ENCODE peak calls at places on chromosome 1, in four cellular contexts. B is GM12878, Z is K562, P is HepG2. N is an unnamed sample.

GRCh38 chr1:187696092-187696491 is 867.3 kb downstream of the PLA2G4A start:
- DNase-seq in B (no peak), Z (no peak), P (no peak), N (no peak)

GRCh38 chr1:110084226-110085078 is 14.0 kb upstream of the ALX3 start:
- DNase-seq in B (peak; percentile 27), Z (no peak), P (no peak), N (no peak)

GRCh38 chr1:42957880-42958487 is 684 bp downstream of the SLC2A1 start:
- DNase-seq in B (no peak), Z (peak; percentile 95), P (no peak), N (peak; percentile 72)

GRCh38 chr1:168110896-168111545 is 25.7 kb downstream of the GPR161 start:
- DNase-seq in B (no peak), Z (no peak), P (no peak), N (peak; percentile 40)

GRCh38 chr1:92108631-92109030 is 28.5 kb downstream of the BTBD8 start:
- DNase-seq in B (no peak), Z (no peak), P (no peak), N (no peak)

GRCh38 chr1:58584082-58584895 is 7.2 kb upstream of the TACSTD2 start:
- DNase-seq in B (no peak), Z (peak; percentile 39), P (peak; percentile 64), N (no peak)

GRCh38 chr1:32886012-32886827 is at the start of gene HPCA:
- DNase-seq in B (no peak), Z (peak; percentile 96), P (peak; percentile 39), N (peak; percentile 96)

GRCh38 chr1:203631946-203632345 is 5.3 kb downstream of the ATP2B4 start:
- DNase-seq in B (no peak), Z (no peak), P (no peak), N (no peak)

GRCh38 chr1:34828611-34829010 is 30.9 kb downstream of the SMIM12 start:
- DNase-seq in B (no peak), Z (peak; percentile 7), P (no peak), N (no peak)

GRCh38 chr1:213970193-213970592 is 17.6 kb upstream of the PROX1 start:
- DNase-seq in B (no peak), Z (no peak), P (no peak), N (no peak)

GRCh38 chr1:56977910-56978309 is 12.1 kb upstream of the C8B start:
- DNase-seq in B (no peak), Z (no peak), P (no peak), N (no peak)
- TF ChIP-seq FOXK2 in B (no peak), Z (no peak), P (no peak), N (no peak)

DNA sequence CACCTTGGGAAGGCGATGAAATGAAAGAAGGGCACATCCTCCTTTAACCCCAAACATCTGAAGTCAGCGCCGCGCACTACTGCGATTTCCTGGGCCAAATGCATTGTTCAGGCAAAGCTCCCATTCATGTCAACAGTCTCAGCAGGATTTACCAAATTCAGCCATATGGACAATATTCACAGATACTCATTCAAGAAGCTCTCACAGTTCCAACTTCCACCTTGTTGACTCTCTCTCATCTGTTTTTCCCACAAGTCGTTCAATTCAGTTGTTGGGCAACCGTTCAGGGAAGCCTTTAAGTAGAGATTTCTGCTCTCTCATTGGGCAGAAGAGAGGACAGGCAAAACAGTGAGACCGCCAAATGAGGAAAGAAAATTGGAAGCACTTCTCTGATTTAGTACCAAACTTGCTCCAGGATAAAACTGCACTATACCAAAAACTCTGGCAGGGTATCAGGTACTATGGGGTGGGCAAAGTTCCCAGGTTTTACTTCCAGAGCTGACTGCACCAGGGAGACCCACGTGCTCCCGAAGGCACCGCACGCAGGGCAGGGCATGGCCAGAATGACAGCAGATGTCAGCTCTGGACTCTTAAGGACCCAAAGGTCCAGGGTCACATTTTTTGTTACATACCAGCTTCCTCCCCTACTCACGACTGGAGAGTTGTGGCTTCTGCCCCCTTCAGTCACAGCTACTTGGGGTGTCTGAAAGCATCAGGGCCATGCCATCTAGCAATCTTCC is 668.8 kb downstream of the KIF26B start:
- DNase-seq in B (no peak), Z (no peak), P (no peak), N (no peak)
- TF ChIP-seq FOXK2 in B (no peak), Z (no peak), P (no peak), N (no peak)

DNA sequence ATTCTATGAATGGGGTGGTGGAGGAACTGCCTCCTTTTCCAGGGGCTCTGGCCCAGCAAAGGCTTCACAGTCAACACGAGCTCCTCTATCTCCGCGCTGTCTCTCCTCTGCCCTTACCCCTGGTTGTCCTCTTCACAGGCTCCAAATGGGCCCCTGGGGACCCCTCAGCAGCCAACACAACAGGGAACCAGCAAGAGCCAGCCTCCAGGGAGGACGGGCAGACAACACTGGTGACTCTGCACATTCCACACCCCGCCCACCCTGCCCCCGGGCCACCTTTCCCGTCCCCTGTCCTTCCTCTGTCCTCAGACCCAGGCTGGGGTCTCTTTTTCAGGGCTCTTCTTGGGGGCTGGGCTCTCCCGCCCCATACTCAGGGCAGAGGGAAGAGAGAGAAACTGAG is 17.5 kb upstream of the ETV3 start:
- DNase-seq in B (no peak), Z (peak; percentile 58), P (peak; percentile 31), N (no peak)
- TF ChIP-seq FOXK2 in B (no peak), Z (no peak), P (no peak), N (no peak)

GRCh38 chr1:147539122-147539575 is 2.2 kb upstream of the BCL9 start:
- DNase-seq in B (no peak), Z (peak; percentile 17), P (peak; percentile 77), N (no peak)

DNA sequence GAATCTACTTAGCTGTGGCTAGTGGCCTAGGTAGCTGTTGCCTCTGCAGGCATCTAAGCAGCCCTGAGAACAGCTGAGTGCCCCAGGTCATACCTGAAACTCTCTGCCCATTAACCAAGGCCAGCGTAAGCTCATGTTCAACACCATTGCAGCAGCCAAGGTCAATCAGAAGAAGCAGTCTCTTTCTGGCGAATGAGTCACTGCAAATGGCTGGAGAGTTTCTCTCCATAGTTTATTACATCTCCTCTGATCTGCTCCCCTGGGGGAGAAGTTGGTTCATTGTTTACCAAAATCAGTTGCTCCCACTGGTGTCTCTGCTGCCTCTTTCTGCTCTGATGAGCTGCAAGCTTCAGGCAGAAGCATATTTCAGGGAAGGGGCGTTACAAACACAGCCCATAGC is 6.9 kb upstream of the BCL9 start:
- DNase-seq in B (no peak), Z (no peak), P (peak; percentile 26), N (no peak)
- TF ChIP-seq FOXK2 in B (no peak), Z (no peak), P (no peak), N (no peak)

GRCh38 chr1:25516686-25517085 is 26.7 kb upstream of the LDLRAP1 start:
- DNase-seq in B (no peak), Z (no peak), P (no peak), N (no peak)

GRCh38 chr1:25517476-25518394 is 25.7 kb upstream of the LDLRAP1 start:
- DNase-seq in B (no peak), Z (peak; percentile 76), P (no peak), N (no peak)

GRCh38 chr1:25522240-25522639 is 21.2 kb upstream of the LDLRAP1 start:
- DNase-seq in B (peak; percentile 13), Z (no peak), P (no peak), N (no peak)

GRCh38 chr1:25520446-25521061 is 22.9 kb upstream of the LDLRAP1 start:
- DNase-seq in B (peak; percentile 17), Z (peak; percentile 67), P (peak; percentile 33), N (peak; percentile 58)

GRCh38 chr1:25519624-25520023 is 23.8 kb upstream of the LDLRAP1 start:
- DNase-seq in B (no peak), Z (no peak), P (no peak), N (no peak)
- TF ChIP-seq FOXK2 in B (no peak), Z (no peak), P (no peak), N (no peak)

GRCh38 chr1:183023601-183024351 is 556 bp downstream of the LAMC1 start:
- DNase-seq in B (no peak), Z (peak; percentile 20), P (peak; percentile 77), N (peak; percentile 62)

GRCh38 chr1:183021405-183022201 is 1.6 kb upstream of the LAMC1 start:
- DNase-seq in B (no peak), Z (no peak), P (no peak), N (no peak)

GRCh38 chr1:183022202-183023145 is 746 bp upstream of the LAMC1 start:
- DNase-seq in B (peak; percentile 49), Z (peak; percentile 21), P (peak; percentile 73), N (peak; percentile 58)

GRCh38 chr1:183024352-183025337 is 1.4 kb downstream of the LAMC1 start:
- DNase-seq in B (no peak), Z (no peak), P (no peak), N (no peak)

GRCh38 chr1:183023146-183023600 is at the start of gene LAMC1:
- DNase-seq in B (no peak), Z (peak; percentile 82), P (peak; percentile 81), N (peak; percentile 89)
- TF ChIP-seq FOXK2 in B (no peak), Z (no peak), P (no peak), N (no peak)

DNA sequence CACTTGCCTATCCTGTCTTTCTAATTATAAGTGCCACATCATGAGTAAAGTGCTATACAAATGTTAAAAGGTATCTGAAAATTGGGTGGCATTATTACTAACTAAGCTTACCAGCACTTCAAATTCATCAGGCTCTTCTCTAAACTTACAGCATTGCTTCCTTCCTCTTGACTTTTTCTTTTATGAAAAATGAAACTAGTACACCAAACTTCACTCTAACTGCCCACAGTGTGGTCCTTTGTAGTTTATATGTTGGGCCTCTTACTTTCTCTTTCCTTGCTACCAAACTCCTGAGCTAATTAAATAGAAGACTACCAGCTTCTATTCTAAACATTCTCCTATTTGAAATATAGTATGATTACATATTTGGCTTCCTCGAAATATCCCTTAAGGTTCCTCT is 81.8 kb downstream of the NOTCH2 start:
- DNase-seq in B (no peak), Z (no peak), P (no peak), N (no peak)
- TF ChIP-seq FOXK2 in B (no peak), Z (no peak), P (no peak), N (no peak)